ENCODE peak calls at places on chromosome 9, in four cellular contexts. U, K, N and A are unnamed samples.

GRCh38 chr9:130414910-130415746 is 29.6 kb upstream of the ASS1 start:
- DNase-seq in U (no peak), K (no peak), N (no peak), A (no peak)

GRCh38 chr9:127159949-127160610 is 37.6 kb upstream of the ANGPTL2 start:
- DNase-seq in K (peak), N (no peak), U (no peak), A (no peak)

GRCh38 chr9:136964171-136964689 is 12.2 kb downstream of the LCN12 start:
- DNase-seq in K (no peak), U (no peak), N (peak), A (peak)

GRCh38 chr9:34451545-34451944 is 6.8 kb downstream of the FAM219A start:
- DNase-seq in N (no peak), K (no peak), U (peak), A (no peak)

GRCh38 chr9:132757031-132757430 is 86.8 kb downstream of the GTF3C4 start:
- DNase-seq in K (peak), U (no peak), N (no peak), A (no peak)

GRCh38 chr9:89116064-89116817 is 62.4 kb downstream of the SHC3 start:
- DNase-seq in N (no peak), K (no peak), U (peak), A (no peak)

GRCh38 chr9:33024126-33024965 is 727 bp upstream of the DNAJA1 start:
- DNase-seq in N (peak), U (peak), K (peak), A (peak)

GRCh38 chr9:133969681-133970580 is 22.2 kb downstream of the VAV2 start:
- DNase-seq in K (no peak), N (no peak), U (no peak), A (no peak)

GRCh38 chr9:130002320-130002719 is 40.7 kb downstream of the FNBP1 start:
- DNase-seq in K (no peak), N (no peak), U (no peak), A (no peak)

GRCh38 chr9:98823666-98824334 is 16.3 kb downstream of the GALNT12 start:
- DNase-seq in K (no peak), N (peak), U (no peak), A (no peak)
- H3K27ac ChIP-seq in K (no peak), N (no peak), U (no peak), A (no peak)

DNA sequence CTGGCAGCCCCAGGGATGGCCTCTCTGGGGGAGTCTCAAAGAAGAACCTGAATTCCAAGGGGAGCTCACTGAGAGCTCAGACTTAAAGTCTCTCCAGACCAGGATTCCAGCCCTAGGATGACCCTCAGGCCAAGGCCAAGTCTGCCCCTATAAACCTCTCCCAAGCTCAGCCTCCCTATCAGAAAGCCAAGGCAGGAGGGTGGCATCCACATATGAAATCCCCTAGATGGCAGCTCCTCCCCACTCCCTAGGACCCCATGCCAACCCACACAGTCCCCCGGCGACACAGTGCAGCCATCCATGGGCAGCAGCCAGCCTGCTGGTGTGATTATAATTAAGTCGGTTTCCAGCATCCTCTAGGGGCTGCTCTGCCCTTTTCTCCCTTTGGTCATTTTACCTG is 269.9 kb downstream of the CDK5RAP2 start:
- DNase-seq in N (no peak), K (no peak), U (no peak), A (no peak)
- TF ChIP-seq CTCF in N (no peak), K (no peak), U (no peak), A (no peak)

DNA sequence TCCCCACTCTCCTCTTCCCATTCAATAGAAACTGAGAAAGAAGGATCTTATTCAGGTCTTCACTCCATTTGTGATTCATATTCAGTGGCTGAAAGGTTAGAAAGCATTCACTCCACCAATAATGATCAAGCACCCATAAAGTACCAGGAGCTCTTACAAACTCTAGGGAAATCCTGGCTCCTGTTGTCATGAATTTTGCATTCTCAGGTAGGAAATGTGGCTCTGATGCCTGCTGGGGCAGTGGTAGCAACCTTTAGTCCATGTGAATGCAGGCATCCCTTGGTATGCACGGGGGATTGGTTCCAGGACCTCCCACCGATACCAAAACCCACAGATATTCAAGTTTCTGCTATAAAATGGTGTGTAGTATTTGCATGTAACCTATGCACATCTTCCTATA is 3.6 kb upstream of the RORB start:
- DNase-seq in K (no peak), N (no peak), U (no peak), A (no peak)
- H3K27ac ChIP-seq in K (no peak), N (no peak), U (no peak), A (no peak)

GRCh38 chr9:90457386-90458080 is 185.1 kb downstream of the DIRAS2 start:
- DNase-seq in U (no peak), K (no peak), N (no peak), A (no peak)
- TF ChIP-seq CTCF in U (no peak), K (no peak), N (no peak), A (no peak)

DNA sequence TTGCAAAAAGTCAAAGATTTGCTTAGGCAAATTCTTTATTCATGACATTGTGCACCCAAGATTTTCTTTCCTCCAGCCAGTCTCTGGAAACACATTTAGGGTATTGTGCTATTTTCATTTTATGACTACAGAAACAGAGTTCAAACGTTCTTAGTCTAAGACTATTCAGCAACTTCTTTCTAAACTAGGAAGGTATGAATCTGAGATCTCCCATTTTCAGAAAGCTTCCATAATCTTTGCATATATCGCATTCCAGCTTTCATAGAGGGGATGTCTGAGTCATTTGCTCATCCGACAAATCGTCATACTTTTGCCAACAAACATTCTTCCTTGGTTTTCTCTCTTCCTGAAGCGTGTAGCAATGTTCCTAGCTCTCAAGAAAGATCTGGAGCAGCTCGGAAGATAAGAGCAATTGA is 1.6 kb upstream of the PAPPA start:
- DNase-seq in N (peak), K (no peak), U (peak), A (no peak)
- H3K27ac ChIP-seq in N (peak), K (no peak), U (peak), A (no peak)

GRCh38 chr9:38393128-38393809 is 767 bp downstream of the ALDH1B1 start:
- DNase-seq in U (no peak), K (no peak), N (no peak), A (peak)
- TF ChIP-seq CTCF in U (no peak), K (no peak), N (no peak), A (no peak)

GRCh38 chr9:109010676-109011655 is 2.3 kb downstream of the CTNNAL1 start:
- DNase-seq in K (no peak), N (peak), U (peak), A (peak)
- H3K27ac ChIP-seq in K (peak), N (peak), U (peak), A (no peak)